ENCODE peak calls at places on chromosomes 2 and 18, in five cellular contexts. V, W, J, P and X are unnamed samples. For H3K36me3, the result is how much of the 10 kb centered on the place peaks cover.

GRCh38 chr18:48915621-48916425 is 34.9 kb downstream of the SMAD7 start:
- DNase-seq in J (peak), V (no peak), P (no peak), W (no peak), X (no peak)

GRCh38 chr2:74845217-74845751 is 11.4 kb downstream of the HK2 start:
- DNase-seq in W (peak), V (peak), J (peak), P (no peak), X (peak)

GRCh38 chr2:197786010-197786877 is 1.1 kb upstream of the BOLL start:
- DNase-seq in P (peak), V (peak), W (peak), J (peak), X (no peak)

GRCh38 chr2:69434753-69435152 is 2.5 kb downstream of the NFU1 start:
- DNase-seq in P (no peak), V (no peak), W (no peak), J (no peak), X (no peak)

GRCh38 chr2:231514951-231515297 is 15.3 kb downstream of the NMUR1 start:
- DNase-seq in W (no peak), J (peak), P (no peak), V (no peak), X (no peak)

GRCh38 chr18:40692871-40693270 is 1262.2 kb upstream of the PIK3C3 start:
- DNase-seq in P (no peak), J (no peak), W (no peak), V (no peak), X (no peak)

GRCh38 chr2:23073041-23073440 is 311.9 kb upstream of the KLHL29 start:
- DNase-seq in W (no peak), P (no peak), V (no peak), J (no peak), X (no peak)

GRCh38 chr2:226579519-226579918 is 220.1 kb downstream of the IRS1 start:
- DNase-seq in V (no peak), P (no peak), J (no peak), W (no peak), X (no peak)

GRCh38 chr2:144937899-144938298 is 418.0 kb upstream of the ZEB2 start:
- DNase-seq in P (no peak), V (no peak), J (no peak), W (no peak), X (no peak)

GRCh38 chr18:48031641-48032040 is 101.2 kb upstream of the SMAD2 start:
- DNase-seq in J (peak), V (no peak), P (no peak), W (no peak), X (peak)

GRCh38 chr2:220880623-220881022 is 691.5 kb downstream of the EPHA4 start:
- DNase-seq in W (no peak), P (no peak), V (no peak), J (no peak), X (no peak)

GRCh38 chr2:196233033-196233807 is 61.8 kb upstream of the STK17B start:
- DNase-seq in W (no peak), V (no peak), J (no peak), P (no peak), X (peak)

GRCh38 chr2:4715065-4715464 is 977.1 kb upstream of the SOX11 start:
- DNase-seq in J (no peak), W (no peak), P (peak), V (peak), X (no peak)

GRCh38 chr18:64111950-64112349 is 36.9 kb downstream of the LINC00305 start:
- DNase-seq in V (no peak), W (no peak), J (no peak), P (no peak), X (no peak)

GRCh38 chr2:149825473-149825872 is 237.9 kb upstream of the MMADHC start:
- DNase-seq in V (no peak), J (no peak), W (no peak), P (no peak), X (no peak)

GRCh38 chr18:70276416-70277145 is 12.3 kb upstream of the SOCS6 start:
- DNase-seq in P (no peak), J (no peak), V (no peak), W (no peak), X (no peak)

GRCh38 chr18:9700261-9700796 is 7.8 kb upstream of the RAB31 start:
- DNase-seq in P (no peak), J (no peak), W (no peak), V (no peak), X (no peak)

GRCh38 chr2:227407601-227408089 is 19.9 kb upstream of the SCYGR1 start:
- DNase-seq in W (no peak), P (no peak), V (peak), J (peak), X (peak)

GRCh38 chr2:26245810-26246209 is 1.1 kb downstream of the HADHB start:
- DNase-seq in P (peak), J (no peak), V (no peak), W (no peak), X (no peak)

GRCh38 chr2:237235383-237236095 is 149.8 kb downstream of the COPS8 start:
- DNase-seq in W (no peak), V (no peak), P (no peak), J (no peak), X (peak)

GRCh38 chr2:106868199-106868598 is 17.8 kb downstream of the ST6GAL2 start:
- DNase-seq in J (no peak), V (peak), W (no peak), P (peak), X (no peak)

GRCh38 chr2:236826727-236827126 is 257.1 kb downstream of the ACKR3 start:
- DNase-seq in W (no peak), J (no peak), P (no peak), V (no peak), X (no peak)

GRCh38 chr2:145190031-145190703 is 670.2 kb upstream of the ZEB2 start:
- DNase-seq in W (no peak), V (peak), P (no peak), J (no peak), X (no peak)

GRCh38 chr2:135617501-135618015 is 86.3 kb downstream of the R3HDM1 start:
- DNase-seq in P (no peak), W (no peak), J (no peak), V (no peak), X (no peak)

GRCh38 chr2:23565814-23566213 is 180.8 kb downstream of the KLHL29 start:
- DNase-seq in V (no peak), P (peak), J (no peak), W (no peak), X (no peak)

GRCh38 chr2:40554665-40555294 is 102.9 kb upstream of the SLC8A1 start:
- DNase-seq in J (peak), P (peak), V (peak), W (peak), X (peak)

GRCh38 chr2:206836722-206837121 is 71.3 kb downstream of the FASTKD2 start:
- DNase-seq in V (no peak), P (no peak), J (no peak), W (no peak), X (no peak)

GRCh38 chr2:102480273-102480672 is 7.2 kb downstream of the SLC9A4 start:
- DNase-seq in V (no peak), W (no peak), J (no peak), P (no peak), X (no peak)

GRCh38 chr18:68494802-68495560 is 219.9 kb downstream of the TMX3 start:
- DNase-seq in V (no peak), P (no peak), J (no peak), W (no peak), X (no peak)

GRCh38 chr18:11040823-11041712 is 108.3 kb downstream of the PIEZO2 start:
- DNase-seq in J (no peak), V (peak), P (peak), W (no peak), X (no peak)

GRCh38 chr2:16121231-16121985 is 181.1 kb downstream of the MYCN start:
- DNase-seq in P (no peak), W (no peak), V (no peak), J (no peak), X (no peak)

GRCh38 chr2:141555876-141556470 is 574.8 kb downstream of the LRP1B start:
- DNase-seq in P (no peak), W (no peak), V (no peak), J (no peak), X (no peak)

GRCh38 chr2:37377187-37377532 is 32.7 kb downstream of the QPCT start:
- DNase-seq in J (no peak), W (no peak), P (no peak), V (no peak), X (peak)

GRCh38 chr2:142973822-142974207 is 96.4 kb downstream of the KYNU start:
- DNase-seq in P (no peak), V (no peak), J (no peak), W (no peak), X (no peak)

GRCh38 chr2:172012688-172013358 is 13.1 kb downstream of the METAP1D start:
- DNase-seq in V (peak), J (no peak), W (no peak), P (no peak), X (no peak)

GRCh38 chr2:152307863-152308262 is 27.1 kb upstream of the FMNL2 start:
- DNase-seq in J (no peak), V (no peak), P (no peak), W (no peak), X (no peak)

GRCh38 chr2:341017-341542 is 53.2 kb upstream of the ALKAL2 start:
- DNase-seq in V (no peak), W (no peak), J (no peak), P (no peak), X (no peak)

GRCh38 chr2:343355-343754 is 55.5 kb upstream of the ALKAL2 start:
- DNase-seq in J (no peak), V (no peak), P (no peak), W (no peak), X (no peak)

GRCh38 chr2:336360-336759 is 48.5 kb upstream of the ALKAL2 start:
- DNase-seq in V (no peak), P (no peak), W (no peak), J (no peak), X (no peak)

GRCh38 chr2:344811-345210 is 56.9 kb upstream of the ALKAL2 start:
- DNase-seq in W (no peak), V (no peak), P (no peak), J (no peak), X (no peak)

DNA sequence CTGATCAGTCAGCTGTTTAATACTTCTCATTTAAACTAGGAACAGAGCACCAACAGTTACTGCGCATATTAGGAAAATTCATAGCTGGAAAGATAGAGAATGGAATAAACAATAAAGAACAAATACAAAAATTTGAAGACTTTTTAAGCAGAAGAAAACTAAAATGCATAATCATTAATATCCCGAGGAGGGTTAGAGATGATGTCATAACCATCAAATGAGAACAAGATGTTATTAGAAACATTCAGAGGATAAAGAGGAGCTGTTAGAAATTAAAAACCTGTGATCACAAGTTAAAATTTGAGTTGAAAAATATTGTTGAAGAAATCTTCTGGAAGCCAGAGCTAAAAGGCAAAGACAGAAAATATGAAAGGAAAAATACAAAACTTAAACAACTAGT is 54.0 kb upstream of the ALKAL2 start:
- DNase-seq in J (no peak), V (no peak), W (no peak), P (no peak), X (no peak)
- H3K27ac ChIP-seq in J (no peak), V (no peak), W (no peak), P (no peak), X (no peak)

GRCh38 chr2:189477756-189478155 is 36.5 kb downstream of the WDR75 start:
- DNase-seq in P (no peak), J (no peak), V (no peak), W (no peak), X (no peak)

DNA sequence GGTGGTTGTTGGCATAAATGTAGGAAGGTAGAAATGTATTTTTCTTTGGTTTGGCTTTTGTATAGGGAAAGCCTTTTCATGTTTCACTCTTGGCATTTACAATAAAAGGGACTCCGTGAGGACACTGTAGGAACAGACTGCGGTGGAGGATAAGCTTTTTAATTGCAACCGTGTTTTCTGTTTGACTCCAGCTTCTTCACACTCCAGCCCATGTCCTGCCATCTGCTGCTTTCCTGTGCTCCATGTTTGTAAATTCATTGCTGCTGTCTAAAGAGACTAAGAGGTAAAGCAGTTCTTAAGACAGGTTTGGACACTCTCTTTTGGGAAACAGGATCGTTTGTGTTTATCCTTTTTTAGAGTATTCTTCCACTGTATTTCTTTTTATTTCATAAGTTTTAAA is 33.3 kb downstream of the WDR75 start:
- DNase-seq in P (no peak), W (no peak), V (no peak), J (no peak), X (no peak)
- H3K36me3 ChIP-seq in P (half or more), W (under half), V (under half), J (under half), X (under half)

GRCh38 chr18:60176271-60176670 is 196.3 kb downstream of the MC4R start:
- DNase-seq in W (no peak), V (no peak), J (no peak), P (no peak), X (no peak)

DNA sequence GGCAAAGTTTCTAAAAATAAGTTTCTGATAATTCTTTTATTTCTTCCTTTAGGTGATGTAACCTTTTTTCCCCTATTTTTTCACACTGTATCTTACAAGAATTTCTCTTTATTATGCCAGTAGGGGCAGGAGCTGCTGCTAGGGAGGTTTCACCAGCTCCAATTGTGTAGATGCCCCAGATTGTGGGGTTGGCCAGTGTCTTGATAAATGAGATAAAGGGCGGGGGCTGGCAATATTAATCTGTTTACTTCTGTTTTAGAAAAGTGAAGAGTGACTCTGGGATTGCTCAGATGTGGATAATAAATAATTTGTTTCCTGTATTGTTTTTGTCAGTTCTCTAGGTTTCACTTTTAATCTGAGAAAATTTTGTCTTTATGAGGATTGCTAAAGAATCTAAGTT is 190.4 kb downstream of the MC4R start:
- DNase-seq in P (no peak), W (no peak), J (no peak), V (no peak), X (no peak)
- H3K4me3 ChIP-seq in P (no peak), W (no peak), J (no peak), V (no peak), X (no peak)

GRCh38 chr2:33074197-33074596 is 127.4 kb downstream of the LTBP1 start:
- DNase-seq in V (no peak), J (no peak), P (no peak), W (no peak), X (no peak)
- H3K27ac ChIP-seq in V (no peak), J (peak), P (no peak), W (no peak), X (peak)

DNA sequence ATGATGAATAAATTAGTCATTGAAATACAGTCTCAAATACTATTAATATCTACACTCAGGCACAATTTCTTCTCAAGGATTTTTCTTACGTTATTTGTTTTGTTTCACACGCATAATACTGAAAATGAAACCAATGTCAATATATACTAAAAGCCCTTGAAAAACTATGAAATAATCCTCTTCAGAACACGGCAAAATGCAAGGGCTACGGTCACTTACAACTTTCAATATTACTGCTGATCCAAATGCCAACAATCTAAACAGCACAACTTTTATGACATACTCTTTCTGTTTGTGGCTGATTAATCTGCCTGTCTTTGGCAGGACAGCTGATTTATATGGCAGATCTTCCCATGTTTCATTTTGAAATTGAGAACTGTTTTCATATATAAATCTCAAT is 68.3 kb downstream of the LRPPRC start:
- DNase-seq in P (no peak), V (no peak), W (no peak), J (no peak), X (no peak)
- H3K36me3 ChIP-seq in P (under half), V (under half), W (under half), J (under half), X (half or more)

DNA sequence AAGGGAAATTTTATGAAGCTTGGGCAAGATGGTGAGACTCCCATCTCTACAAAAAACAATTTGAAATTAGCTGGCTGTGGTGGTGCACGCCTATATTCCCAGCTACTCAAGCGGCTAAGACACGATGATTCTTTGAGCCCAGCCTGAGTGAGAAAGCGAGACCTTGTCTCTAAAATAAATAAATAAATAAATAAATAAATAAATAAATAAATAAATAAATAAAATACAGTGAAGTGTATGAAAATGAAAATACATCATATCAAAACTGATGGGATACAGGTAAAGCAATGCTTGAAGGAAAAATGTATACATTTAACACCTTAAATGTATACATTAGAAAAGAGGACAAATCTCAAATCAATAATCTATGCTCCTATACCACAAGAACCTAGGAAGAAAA is 15.7 kb downstream of the EXOC6B start:
- DNase-seq in P (no peak), W (no peak), V (no peak), J (no peak), X (no peak)
- H3K4me3 ChIP-seq in P (no peak), W (no peak), V (no peak), J (no peak), X (no peak)

DNA sequence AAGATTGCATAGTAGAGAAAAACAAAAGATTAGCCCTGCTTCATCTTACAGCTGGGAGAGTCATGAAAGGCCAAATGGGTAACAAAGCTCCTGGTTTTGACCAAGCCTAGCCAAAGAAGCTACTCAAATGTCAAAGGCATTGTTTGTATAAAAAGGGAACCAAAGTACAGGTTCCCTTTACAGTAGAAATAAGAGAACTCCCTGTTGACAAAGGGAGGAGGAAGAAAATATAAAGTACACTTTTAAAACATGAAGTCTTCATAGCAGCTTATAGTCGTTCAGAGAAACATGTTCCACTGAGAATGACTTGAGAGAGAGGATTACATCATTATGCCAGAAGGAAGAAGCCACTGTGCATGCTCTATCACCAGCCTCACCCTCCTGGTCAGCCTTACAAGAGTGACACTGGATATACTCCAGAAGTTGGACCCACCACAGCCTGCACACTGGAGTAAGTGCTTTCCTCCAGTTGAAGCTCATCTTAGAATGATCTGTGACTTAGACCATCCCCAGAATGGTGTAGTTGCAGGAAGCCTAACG is 2.5 kb upstream of the DHRS9 start:
- DNase-seq in V (no peak), W (no peak), P (no peak), J (no peak), X (no peak)
- H3K27ac ChIP-seq in V (no peak), W (no peak), P (no peak), J (no peak), X (no peak)

GRCh38 chr2:232839680-232840079 is 30.4 kb upstream of the SNORC start:
- DNase-seq in W (no peak), V (no peak), P (no peak), J (no peak), X (peak)
- H3K36me3 ChIP-seq in W (under half), V (under half), P (under half), J (under half), X (half or more)